ENCODE peak calls at places on chromosomes 3 and 15, in four cellular contexts. One of them, this sample, is unnamed.

GRCh38 chr3:170476291-170476690 is 57.6 kb downstream of the CLDN11 start:
- ATAC-seq in GM12878: no peak
- ATAC-seq in upper lobe of left lung: no peak
- ATAC-seq in HepG2: no peak
- ATAC-seq in this sample: no peak

GRCh38 chr3:124351430-124352142 is 359.7 kb upstream of the ROPN1 start:
- ATAC-seq in upper lobe of left lung: peak; percentile 62
- ATAC-seq in HepG2: peak; percentile 80
- ATAC-seq in GM12878: peak; percentile 45
- ATAC-seq in this sample: peak; percentile 76

GRCh38 chr3:66498718-66499611 is 1.9 kb downstream of the LRIG1 start:
- ATAC-seq in GM12878: no peak
- ATAC-seq in HepG2: no peak
- ATAC-seq in upper lobe of left lung: no peak
- ATAC-seq in this sample: no peak

GRCh38 chr15:39345176-39345575 is 235.7 kb upstream of the THBS1 start:
- ATAC-seq in GM12878: no peak
- ATAC-seq in upper lobe of left lung: no peak
- ATAC-seq in HepG2: no peak
- ATAC-seq in this sample: no peak

GRCh38 chr3:177185035-177185574 is 12.2 kb downstream of the TBL1XR1 start:
- ATAC-seq in upper lobe of left lung: no peak
- ATAC-seq in GM12878: peak; percentile 59
- ATAC-seq in HepG2: no peak
- ATAC-seq in this sample: no peak

GRCh38 chr15:70424937-70425411 is 327.3 kb upstream of the TLE3 start:
- ATAC-seq in HepG2: no peak
- ATAC-seq in GM12878: no peak
- ATAC-seq in upper lobe of left lung: no peak
- ATAC-seq in this sample: no peak

GRCh38 chr3:146382386-146382785 is 87.0 kb downstream of the PLSCR2 start:
- ATAC-seq in HepG2: peak; percentile 77
- ATAC-seq in GM12878: no peak
- ATAC-seq in upper lobe of left lung: no peak
- ATAC-seq in this sample: no peak

GRCh38 chr15:73575636-73576247 is 57.4 kb downstream of the NPTN start:
- ATAC-seq in upper lobe of left lung: no peak
- ATAC-seq in HepG2: no peak
- ATAC-seq in GM12878: no peak
- ATAC-seq in this sample: peak; percentile 73

GRCh38 chr3:17479681-17480405 is 262.6 kb downstream of the TBC1D5 start:
- ATAC-seq in upper lobe of left lung: peak; percentile 23
- ATAC-seq in GM12878: no peak
- ATAC-seq in HepG2: no peak
- ATAC-seq in this sample: no peak

GRCh38 chr15:50137330-50137761 is 18.3 kb upstream of the ATP8B4 start:
- ATAC-seq in GM12878: no peak
- ATAC-seq in HepG2: no peak
- ATAC-seq in upper lobe of left lung: peak; percentile 76
- ATAC-seq in this sample: no peak

GRCh38 chr3:13013595-13013993 is 59.6 kb downstream of the IQSEC1 start:
- ATAC-seq in upper lobe of left lung: no peak
- ATAC-seq in HepG2: no peak
- ATAC-seq in GM12878: no peak
- ATAC-seq in this sample: no peak

GRCh38 chr15:62277816-62278394 is 112.8 kb upstream of the C2CD4B start:
- ATAC-seq in upper lobe of left lung: no peak
- ATAC-seq in HepG2: no peak
- ATAC-seq in GM12878: peak; percentile 74
- ATAC-seq in this sample: no peak

GRCh38 chr15:72382146-72382545 is 6.3 kb upstream of the HEXA start:
- ATAC-seq in GM12878: peak; percentile 67
- ATAC-seq in upper lobe of left lung: no peak
- ATAC-seq in HepG2: peak; percentile 68
- ATAC-seq in this sample: no peak

GRCh38 chr3:178736300-178736699 is 200.1 kb downstream of the KCNMB2 start:
- ATAC-seq in upper lobe of left lung: no peak
- ATAC-seq in HepG2: no peak
- ATAC-seq in GM12878: no peak
- ATAC-seq in this sample: peak; percentile 65

GRCh38 chr3:193010191-193010590 is 92.5 kb upstream of the MB21D2 start:
- ATAC-seq in GM12878: no peak
- ATAC-seq in HepG2: no peak
- ATAC-seq in upper lobe of left lung: no peak
- ATAC-seq in this sample: peak; percentile 39

GRCh38 chr15:84643838-84644237 is 10.2 kb downstream of the WDR73 start:
- ATAC-seq in HepG2: no peak
- ATAC-seq in upper lobe of left lung: no peak
- ATAC-seq in GM12878: no peak
- ATAC-seq in this sample: no peak

GRCh38 chr3:19420159-19420558 is 271.8 kb downstream of the KCNH8 start:
- ATAC-seq in upper lobe of left lung: no peak
- ATAC-seq in HepG2: no peak
- ATAC-seq in GM12878: no peak
- ATAC-seq in this sample: no peak

GRCh38 chr3:194003128-194004057 is 132.6 kb upstream of the HES1 start:
- ATAC-seq in upper lobe of left lung: peak; percentile 93
- ATAC-seq in GM12878: peak; percentile 90
- ATAC-seq in HepG2: peak; percentile 89
- ATAC-seq in this sample: peak; percentile 91

GRCh38 chr3:127388412-127388811 is 100.6 kb upstream of the PRR20G start:
- ATAC-seq in upper lobe of left lung: no peak
- ATAC-seq in GM12878: no peak
- ATAC-seq in HepG2: no peak
- ATAC-seq in this sample: no peak

GRCh38 chr3:50816896-50817295 is 142.2 kb downstream of the DOCK3 start:
- ATAC-seq in HepG2: no peak
- ATAC-seq in upper lobe of left lung: no peak
- ATAC-seq in GM12878: no peak
- ATAC-seq in this sample: no peak

GRCh38 chr3:188926741-188927650 is 244.8 kb upstream of the TPRG1 start:
- ATAC-seq in GM12878: no peak
- ATAC-seq in HepG2: no peak
- ATAC-seq in upper lobe of left lung: no peak
- ATAC-seq in this sample: no peak

GRCh38 chr3:128803307-128803706 is 76.1 kb upstream of the ACAD9 start:
- ATAC-seq in HepG2: no peak
- ATAC-seq in upper lobe of left lung: no peak
- ATAC-seq in GM12878: peak; percentile 43
- ATAC-seq in this sample: no peak

GRCh38 chr3:179304605-179305004 is 18.2 kb upstream of the ZNF639 start:
- ATAC-seq in upper lobe of left lung: no peak
- ATAC-seq in GM12878: peak; percentile 34
- ATAC-seq in HepG2: no peak
- ATAC-seq in this sample: no peak

GRCh38 chr15:62495670-62496328 is 330.7 kb upstream of the C2CD4B start:
- ATAC-seq in upper lobe of left lung: peak; percentile 91
- ATAC-seq in GM12878: no peak
- ATAC-seq in HepG2: no peak
- ATAC-seq in this sample: peak; percentile 90

GRCh38 chr15:40322531-40323238 is 807 bp upstream of the INAFM2 start:
- ATAC-seq in GM12878: no peak
- ATAC-seq in HepG2: peak; percentile 14
- ATAC-seq in upper lobe of left lung: no peak
- ATAC-seq in this sample: no peak

DNA sequence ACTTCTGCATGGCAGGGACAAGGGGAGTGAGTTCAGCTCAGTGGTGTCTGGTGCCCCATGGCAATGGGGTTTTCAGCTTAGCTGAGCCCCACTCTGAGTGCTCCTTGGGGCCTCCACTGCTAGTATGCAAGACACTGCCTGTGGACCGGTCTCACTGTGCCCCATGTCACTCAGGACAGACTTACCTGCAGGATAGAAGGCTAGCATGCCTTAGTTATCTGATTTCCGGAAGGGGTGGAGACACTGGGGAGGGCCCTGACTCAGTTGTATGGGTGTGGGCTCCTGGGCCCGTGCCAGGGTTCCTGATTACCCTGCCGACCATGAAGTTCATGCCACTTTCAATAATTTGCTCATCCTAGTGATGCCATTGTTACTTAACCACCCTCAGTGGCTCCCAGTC is 4.3 kb upstream of the SLC6A20 start:
- ATAC-seq in HepG2: no peak
- ATAC-seq in upper lobe of left lung: no peak
- ATAC-seq in GM12878: no peak
- ATAC-seq in this sample: no peak
- H3K27ac ChIP-seq in HepG2: no peak overlapping the region
- H3K27ac ChIP-seq in upper lobe of left lung: no peak overlapping the region
- H3K27ac ChIP-seq in GM12878: no peak overlapping the region
- H3K27ac ChIP-seq in this sample: no peak overlapping the region

DNA sequence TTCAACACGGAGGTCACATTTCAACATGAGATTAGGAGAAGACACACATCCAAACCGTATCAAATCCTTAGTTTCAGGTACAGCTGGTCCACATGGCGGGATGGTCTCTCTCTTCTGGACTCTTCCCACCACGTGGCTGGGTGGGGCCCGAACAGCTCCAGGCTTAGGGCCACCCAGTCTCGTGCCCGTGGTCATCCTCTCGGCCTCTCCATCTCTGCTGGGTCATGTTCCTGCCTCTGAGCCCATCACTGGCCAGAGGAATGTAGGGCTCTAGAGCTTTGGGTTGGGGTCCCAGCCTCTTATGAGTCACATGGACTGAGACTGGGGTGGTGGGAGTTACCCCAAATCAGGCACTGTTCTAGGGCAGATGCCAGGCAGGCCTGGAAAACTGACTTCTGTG is 12.2 kb downstream of the SYNM start:
- ATAC-seq in upper lobe of left lung: no peak
- ATAC-seq in HepG2: no peak
- ATAC-seq in GM12878: no peak
- ATAC-seq in this sample: no peak
- H3K4me1 ChIP-seq in upper lobe of left lung: no peaks in the 10 kb centered on the region
- H3K4me1 ChIP-seq in HepG2: peaks cover 22% of the 10 kb centered on the region
- H3K4me1 ChIP-seq in GM12878: no peaks in the 10 kb centered on the region
- H3K4me1 ChIP-seq in this sample: peaks cover 5% of the 10 kb centered on the region

GRCh38 chr15:20352241-20353200 is 189.1 kb downstream of the GOLGA6L6 start:
- ATAC-seq in upper lobe of left lung: peak; percentile 0
- ATAC-seq in HepG2: no peak
- ATAC-seq in GM12878: no peak
- ATAC-seq in this sample: no peak
- H3K9me3 ChIP-seq in upper lobe of left lung: no peaks in the 10 kb centered on the region
- H3K9me3 ChIP-seq in HepG2: no peaks in the 10 kb centered on the region
- H3K9me3 ChIP-seq in GM12878: no peaks in the 10 kb centered on the region
- H3K9me3 ChIP-seq in this sample: no peaks in the 10 kb centered on the region

GRCh38 chr3:114686624-114687023 is 392.8 kb downstream of the TIGIT start:
- ATAC-seq in HepG2: no peak
- ATAC-seq in GM12878: no peak
- ATAC-seq in upper lobe of left lung: peak; percentile 86
- ATAC-seq in this sample: no peak
- H3K27ac ChIP-seq in HepG2: no peak overlapping the region
- H3K27ac ChIP-seq in GM12878: no peak overlapping the region
- H3K27ac ChIP-seq in upper lobe of left lung: no peak overlapping the region
- H3K27ac ChIP-seq in this sample: no peak overlapping the region